ENCODE peak calls at places on chromosomes 11 and 22, in seven cellular contexts. One of them, this sample, is unnamed.

GRCh38 chr11:126312903-126313460 is 9.1 kb downstream of the DCPS start:
- DNase-seq in PC-9: no peak
- DNase-seq in GM23248: no peak
- DNase-seq in MM.1S: no peak
- DNase-seq in GM23338: no peak
- DNase-seq in hepatocyte: no peak
- DNase-seq in HCT116: no peak
- DNase-seq in this sample: no peak

GRCh38 chr11:113710989-113711388 is 4.9 kb upstream of the TMPRSS5 start:
- DNase-seq in hepatocyte: no peak
- DNase-seq in GM23338: no peak
- DNase-seq in GM23248: no peak
- DNase-seq in HCT116: no peak
- DNase-seq in PC-9: no peak
- DNase-seq in MM.1S: no peak
- DNase-seq in this sample: no peak

GRCh38 chr11:62721994-62722393 is 5.3 kb downstream of the HNRNPUL2 start:
- DNase-seq in GM23248: peak; percentile 36
- DNase-seq in MM.1S: no peak
- DNase-seq in HCT116: no peak
- DNase-seq in PC-9: no peak
- DNase-seq in GM23338: peak; percentile 24
- DNase-seq in hepatocyte: peak; percentile 51
- DNase-seq in this sample: peak; percentile 40

GRCh38 chr22:38481871-38482332 is 14.0 kb downstream of the KDELR3 start:
- DNase-seq in PC-9: no peak
- DNase-seq in hepatocyte: no peak
- DNase-seq in GM23338: no peak
- DNase-seq in GM23248: no peak
- DNase-seq in HCT116: no peak
- DNase-seq in MM.1S: no peak
- DNase-seq in this sample: no peak

GRCh38 chr22:48902983-48903650 is 924.6 kb downstream of the BRD1 start:
- DNase-seq in GM23338: no peak
- DNase-seq in hepatocyte: no peak
- DNase-seq in PC-9: no peak
- DNase-seq in GM23248: no peak
- DNase-seq in MM.1S: no peak
- DNase-seq in HCT116: no peak
- DNase-seq in this sample: no peak

GRCh38 chr11:59197990-59198389 is 14.7 kb downstream of the MPEG1 start:
- DNase-seq in MM.1S: no peak
- DNase-seq in GM23248: peak; percentile 64
- DNase-seq in GM23338: no peak
- DNase-seq in PC-9: no peak
- DNase-seq in HCT116: no peak
- DNase-seq in hepatocyte: peak; percentile 78
- DNase-seq in this sample: no peak

GRCh38 chr11:720642-721346 is 14.8 kb downstream of the EPS8L2 start:
- DNase-seq in MM.1S: no peak
- DNase-seq in HCT116: no peak
- DNase-seq in GM23248: no peak
- DNase-seq in GM23338: peak; percentile 91
- DNase-seq in PC-9: no peak
- DNase-seq in hepatocyte: peak; percentile 28
- DNase-seq in this sample: peak; percentile 41

GRCh38 chr11:131696584-131697120 is 326.2 kb downstream of the NTM start:
- DNase-seq in hepatocyte: no peak
- DNase-seq in HCT116: no peak
- DNase-seq in MM.1S: no peak
- DNase-seq in GM23248: no peak
- DNase-seq in PC-9: no peak
- DNase-seq in GM23338: no peak
- DNase-seq in this sample: no peak

GRCh38 chr22:37063436-37064420 is 12.2 kb downstream of the KCTD17 start:
- DNase-seq in PC-9: peak; percentile 55
- DNase-seq in GM23338: no peak
- DNase-seq in MM.1S: no peak
- DNase-seq in hepatocyte: no peak
- DNase-seq in GM23248: no peak
- DNase-seq in HCT116: no peak
- DNase-seq in this sample: peak; percentile 15

GRCh38 chr22:23264610-23265388 is 84.5 kb downstream of the BCR start:
- DNase-seq in PC-9: peak; percentile 58
- DNase-seq in GM23248: no peak
- DNase-seq in MM.1S: no peak
- DNase-seq in HCT116: no peak
- DNase-seq in hepatocyte: no peak
- DNase-seq in GM23338: no peak
- DNase-seq in this sample: no peak

GRCh38 chr11:70074701-70075100 is 3.4 kb upstream of the ANO1 start:
- DNase-seq in PC-9: no peak
- DNase-seq in HCT116: no peak
- DNase-seq in MM.1S: no peak
- DNase-seq in GM23248: no peak
- DNase-seq in GM23338: no peak
- DNase-seq in hepatocyte: no peak
- DNase-seq in this sample: no peak

GRCh38 chr22:25629613-25630012 is 65.1 kb downstream of the GRK3 start:
- DNase-seq in MM.1S: no peak
- DNase-seq in GM23338: no peak
- DNase-seq in HCT116: no peak
- DNase-seq in GM23248: no peak
- DNase-seq in PC-9: no peak
- DNase-seq in hepatocyte: no peak
- DNase-seq in this sample: no peak

GRCh38 chr11:128058580-128059208 is 528.7 kb downstream of the ETS1 start:
- DNase-seq in PC-9: no peak
- DNase-seq in GM23248: no peak
- DNase-seq in GM23338: no peak
- DNase-seq in hepatocyte: no peak
- DNase-seq in HCT116: no peak
- DNase-seq in MM.1S: peak; percentile 26
- DNase-seq in this sample: peak; percentile 39

GRCh38 chr11:43919852-43920597 is 22.4 kb upstream of the C11orf96 start:
- DNase-seq in HCT116: no peak
- DNase-seq in GM23338: no peak
- DNase-seq in hepatocyte: no peak
- DNase-seq in PC-9: no peak
- DNase-seq in MM.1S: no peak
- DNase-seq in GM23248: no peak
- DNase-seq in this sample: no peak

GRCh38 chr11:43516316-43516820 is 157.6 kb downstream of the TTC17 start:
- DNase-seq in GM23338: peak; percentile 46
- DNase-seq in MM.1S: no peak
- DNase-seq in HCT116: no peak
- DNase-seq in PC-9: no peak
- DNase-seq in hepatocyte: no peak
- DNase-seq in GM23248: no peak
- DNase-seq in this sample: no peak

GRCh38 chr22:37565830-37566229 is 5.5 kb downstream of the CDC42EP1 start:
- DNase-seq in GM23338: no peak
- DNase-seq in GM23248: no peak
- DNase-seq in hepatocyte: no peak
- DNase-seq in PC-9: no peak
- DNase-seq in HCT116: no peak
- DNase-seq in MM.1S: no peak
- DNase-seq in this sample: no peak

GRCh38 chr11:19091366-19091765 is 25.6 kb upstream of the ZDHHC13 start:
- DNase-seq in hepatocyte: no peak
- DNase-seq in HCT116: no peak
- DNase-seq in GM23338: no peak
- DNase-seq in MM.1S: no peak
- DNase-seq in PC-9: peak; percentile 85
- DNase-seq in GM23248: no peak
- DNase-seq in this sample: no peak

GRCh38 chr11:94665116-94665659 is 98.0 kb downstream of the PIWIL4 start:
- DNase-seq in PC-9: peak; percentile 80
- DNase-seq in MM.1S: no peak
- DNase-seq in GM23248: no peak
- DNase-seq in HCT116: no peak
- DNase-seq in hepatocyte: no peak
- DNase-seq in GM23338: no peak
- DNase-seq in this sample: no peak

GRCh38 chr22:31295831-31296230 is 3.5 kb upstream of the PIK3IP1 start:
- DNase-seq in GM23338: no peak
- DNase-seq in GM23248: peak; percentile 32
- DNase-seq in hepatocyte: no peak
- DNase-seq in PC-9: peak; percentile 80
- DNase-seq in MM.1S: no peak
- DNase-seq in HCT116: no peak
- DNase-seq in this sample: no peak

GRCh38 chr11:33197915-33198727 is 36.8 kb upstream of the CSTF3 start:
- DNase-seq in PC-9: no peak
- DNase-seq in GM23248: no peak
- DNase-seq in HCT116: no peak
- DNase-seq in GM23338: no peak
- DNase-seq in hepatocyte: no peak
- DNase-seq in MM.1S: no peak
- DNase-seq in this sample: no peak

GRCh38 chr11:39236916-39237315 is 2222.5 kb downstream of the LRRC4C start:
- DNase-seq in PC-9: no peak
- DNase-seq in GM23338: no peak
- DNase-seq in GM23248: no peak
- DNase-seq in HCT116: no peak
- DNase-seq in hepatocyte: no peak
- DNase-seq in MM.1S: no peak
- DNase-seq in this sample: peak; percentile 60

GRCh38 chr22:46763051-46763705 is 728 bp downstream of the TBC1D22A start:
- DNase-seq in hepatocyte: no peak
- DNase-seq in HCT116: no peak
- DNase-seq in GM23248: peak; percentile 49
- DNase-seq in MM.1S: peak; percentile 28
- DNase-seq in PC-9: peak; percentile 63
- DNase-seq in GM23338: peak; percentile 51
- DNase-seq in this sample: no peak
- H3K9me2 ChIP-seq in hepatocyte: no peaks in the 10 kb centered on the region
- H3K9me2 ChIP-seq in HCT116: no peaks in the 10 kb centered on the region
- H3K9me2 ChIP-seq in GM23248: no peaks in the 10 kb centered on the region
- H3K9me2 ChIP-seq in MM.1S: no peaks in the 10 kb centered on the region
- H3K9me2 ChIP-seq in PC-9: no peaks in the 10 kb centered on the region
- H3K9me2 ChIP-seq in GM23338: no peaks in the 10 kb centered on the region
- H3K9me2 ChIP-seq in this sample: no peaks in the 10 kb centered on the region

DNA sequence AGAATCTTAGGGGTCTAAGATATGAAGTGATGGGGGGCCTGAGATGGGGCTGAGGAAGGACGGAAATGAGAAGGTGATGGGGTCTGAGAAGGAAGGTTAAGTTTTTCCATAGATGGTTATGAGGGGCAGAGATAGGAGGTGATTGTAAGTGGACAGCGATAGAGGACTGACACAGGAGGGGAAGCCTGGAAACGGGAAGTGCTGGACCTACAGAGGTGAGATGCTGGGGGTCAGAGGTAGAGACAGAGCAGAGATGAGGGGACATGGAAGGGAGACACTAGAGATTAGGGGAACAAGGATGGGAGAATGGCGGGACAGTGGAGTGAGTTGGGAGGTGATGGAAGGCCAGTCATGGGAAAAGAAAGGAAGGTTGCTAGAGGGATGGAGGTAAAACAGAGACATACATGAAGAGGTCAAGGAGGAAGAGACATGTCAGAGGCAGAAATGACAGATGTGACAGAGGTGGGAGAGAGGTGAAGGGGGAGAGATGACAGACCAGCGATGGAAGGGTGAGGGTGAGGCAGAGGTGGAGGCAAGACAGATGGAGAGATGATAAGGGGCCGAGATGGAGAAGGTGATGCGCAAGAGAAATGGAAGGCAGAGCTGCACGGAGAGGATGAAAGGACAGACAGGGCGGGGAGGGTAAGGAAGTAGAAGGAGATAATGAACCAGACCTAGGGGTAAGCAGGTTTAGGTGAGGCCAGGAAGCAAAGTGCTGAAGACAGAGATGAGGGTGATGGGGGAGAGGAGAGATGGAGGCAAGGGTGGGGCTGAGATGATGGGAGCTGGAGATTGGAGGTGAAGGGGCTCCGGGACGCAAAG is 50.8 kb downstream of the SLC22A12 start:
- DNase-seq in MM.1S: no peak
- DNase-seq in GM23248: no peak
- DNase-seq in hepatocyte: no peak
- DNase-seq in HCT116: no peak
- DNase-seq in PC-9: no peak
- DNase-seq in GM23338: no peak
- DNase-seq in this sample: no peak
- TF ChIP-seq EZH2 in MM.1S: no peak
- TF ChIP-seq EZH2 in GM23248: peak; percentile 76
- TF ChIP-seq EZH2 in hepatocyte: no peak
- TF ChIP-seq EZH2 in HCT116: no peak
- TF ChIP-seq EZH2 in PC-9: no peak
- TF ChIP-seq EZH2 in GM23338: peak; percentile 75
- TF ChIP-seq EZH2 in this sample: no peak

GRCh38 chr11:68354181-68354872 is 41.9 kb downstream of the LRP5 start:
- DNase-seq in PC-9: peak; percentile 91
- DNase-seq in hepatocyte: peak; percentile 72
- DNase-seq in GM23248: peak; percentile 97
- DNase-seq in GM23338: peak; percentile 46
- DNase-seq in HCT116: peak; percentile 80
- DNase-seq in MM.1S: no peak
- DNase-seq in this sample: peak; percentile 98
- H4K20me1 ChIP-seq in PC-9: peaks cover 13% of the 10 kb centered on the region
- H4K20me1 ChIP-seq in hepatocyte: peaks cover 19% of the 10 kb centered on the region
- H4K20me1 ChIP-seq in GM23248: no peaks in the 10 kb centered on the region
- H4K20me1 ChIP-seq in GM23338: no peaks in the 10 kb centered on the region
- H4K20me1 ChIP-seq in HCT116: no peaks in the 10 kb centered on the region
- H4K20me1 ChIP-seq in MM.1S: no peaks in the 10 kb centered on the region
- H4K20me1 ChIP-seq in this sample: no peaks in the 10 kb centered on the region

GRCh38 chr11:30926130-30926529 is 340.0 kb upstream of the MPPED2 start:
- DNase-seq in GM23338: no peak
- DNase-seq in hepatocyte: no peak
- DNase-seq in HCT116: no peak
- DNase-seq in MM.1S: no peak
- DNase-seq in PC-9: no peak
- DNase-seq in GM23248: no peak
- DNase-seq in this sample: no peak
- H3K9me2 ChIP-seq in GM23338: no peaks in the 10 kb centered on the region
- H3K9me2 ChIP-seq in hepatocyte: no peaks in the 10 kb centered on the region
- H3K9me2 ChIP-seq in HCT116: no peaks in the 10 kb centered on the region
- H3K9me2 ChIP-seq in MM.1S: no peaks in the 10 kb centered on the region
- H3K9me2 ChIP-seq in PC-9: peaks cover 3% of the 10 kb centered on the region
- H3K9me2 ChIP-seq in GM23248: no peaks in the 10 kb centered on the region
- H3K9me2 ChIP-seq in this sample: no peaks in the 10 kb centered on the region

DNA sequence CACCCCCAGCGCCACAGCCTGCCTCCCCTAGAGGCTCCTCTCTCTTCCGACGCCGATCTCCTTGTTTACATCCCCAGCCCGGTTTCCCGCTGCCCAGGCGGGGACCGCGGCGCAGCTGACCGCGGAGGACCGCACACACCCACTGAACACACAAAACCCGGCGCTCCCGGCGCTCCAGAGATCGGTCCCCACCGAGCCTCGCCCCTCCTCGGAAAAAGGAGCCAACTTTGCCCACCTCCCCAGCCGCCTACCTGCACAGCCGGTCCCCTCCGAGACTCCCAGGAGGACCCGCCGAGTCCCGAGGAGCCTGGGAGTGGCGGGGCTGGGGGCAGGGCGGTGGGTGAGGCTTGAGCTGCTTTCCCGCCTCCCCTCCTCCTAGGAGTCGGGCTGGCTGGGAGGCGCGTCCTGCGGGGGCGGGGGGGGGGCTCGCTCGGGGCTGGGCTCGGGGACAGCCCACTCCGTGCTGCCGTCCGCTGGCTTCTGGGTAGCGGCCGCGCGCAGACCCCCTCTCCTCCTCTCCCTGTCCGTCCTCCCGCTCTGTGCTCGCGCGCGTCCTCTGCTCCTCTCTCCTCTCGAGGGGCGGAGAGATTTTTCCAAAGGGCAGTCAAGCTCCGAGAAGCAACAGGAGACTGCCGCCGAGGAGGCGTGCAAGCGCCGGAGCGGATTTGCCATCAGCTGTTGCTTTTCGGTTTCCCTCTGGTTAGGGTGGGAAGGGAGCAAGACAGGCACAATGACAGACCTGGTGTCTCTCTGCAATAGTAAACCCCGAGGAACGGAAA is at the start of gene FXYD6:
- DNase-seq in MM.1S: no peak
- DNase-seq in hepatocyte: peak; percentile 82
- DNase-seq in GM23338: peak; percentile 83
- DNase-seq in HCT116: no peak
- DNase-seq in PC-9: no peak
- DNase-seq in GM23248: peak; percentile 17
- DNase-seq in this sample: no peak
- TF ChIP-seq EZH2 in MM.1S: no peak
- TF ChIP-seq EZH2 in hepatocyte: no peak
- TF ChIP-seq EZH2 in GM23338: no peak
- TF ChIP-seq EZH2 in HCT116: no peak
- TF ChIP-seq EZH2 in PC-9: no peak
- TF ChIP-seq EZH2 in GM23248: peak; percentile 32
- TF ChIP-seq EZH2 in this sample: no peak